ENCODE peak calls at places on chromosomes 13 and 19, in ten cellular contexts. D is HTR-8/SVneo; A is activated CD4-positive, CD25-positive, alpha-beta regulatory T cell; V is activated naive CD8-positive, alpha-beta T cell treated with anti-CD3 and anti-CD28 coated beads, Interleukin-2, amount 50 U/mL, for 24 hours; C is heart right ventricle; N is kidney epithelial cell; K is anterior cingulate cortex; U is T follicular helper cell; E is caudate nucleus; Q is AG08396. F is an unnamed sample.

GRCh38 chr19:19280561-19280960 is 7.5 kb upstream of the TM6SF2 start:
- DNase-seq in D (no peak), A (no peak), V (no peak), C (no peak), N (peak), K (peak), U (no peak), E (peak), Q (no peak), F (no peak)

GRCh38 chr19:17811103-17811502 is 10.2 kb downstream of the INSL3 start:
- DNase-seq in D (no peak), A (no peak), V (no peak), C (no peak), N (no peak), K (no peak), U (no peak), E (no peak), Q (no peak), F (no peak)

GRCh38 chr19:6761053-6761676 is 6.1 kb downstream of the SH2D3A start:
- DNase-seq in D (no peak), A (no peak), V (peak), C (no peak), N (no peak), K (no peak), U (no peak), E (no peak), Q (peak), F (no peak)

GRCh38 chr19:49556412-49557398 is 23.7 kb downstream of the NOSIP start:
- DNase-seq in D (no peak), A (no peak), V (peak), C (no peak), N (no peak), K (no peak), U (no peak), E (no peak), Q (no peak), F (no peak)

GRCh38 chr13:27658569-27658968 is 36.9 kb downstream of the POLR1D start:
- DNase-seq in D (peak), A (no peak), V (no peak), C (no peak), N (no peak), K (no peak), U (no peak), E (no peak), Q (no peak), F (no peak)

GRCh38 chr13:40115456-40115855 is 460.0 kb downstream of the COG6 start:
- DNase-seq in D (no peak), A (no peak), V (no peak), C (no peak), N (no peak), K (no peak), U (no peak), E (no peak), Q (no peak), F (no peak)

GRCh38 chr19:8021374-8021773 is 15.9 kb upstream of the ELAVL1 start:
- DNase-seq in D (no peak), A (no peak), V (no peak), C (no peak), N (no peak), K (no peak), U (no peak), E (no peak), Q (no peak), F (no peak)

GRCh38 chr19:29538651-29539050 is 12.9 kb downstream of the VSTM2B start:
- DNase-seq in D (no peak), A (no peak), V (no peak), C (no peak), N (no peak), K (no peak), U (no peak), E (no peak), Q (no peak), F (no peak)

GRCh38 chr13:70171151-70171550 is 62.9 kb upstream of the KLHL1 start:
- DNase-seq in D (no peak), A (no peak), V (no peak), C (no peak), N (no peak), K (no peak), U (no peak), E (no peak), Q (no peak), F (no peak)

GRCh38 chr13:33509642-33510229 is 224.2 kb upstream of the STARD13 start:
- DNase-seq in D (no peak), A (no peak), V (no peak), C (peak), N (no peak), K (no peak), U (no peak), E (no peak), Q (no peak), F (no peak)

GRCh38 chr13:104750377-104750776 is 1684.2 kb upstream of the SLC10A2 start:
- DNase-seq in D (no peak), A (no peak), V (no peak), C (no peak), N (peak), K (no peak), U (no peak), E (no peak), Q (no peak), F (no peak)

GRCh38 chr13:110238795-110239194 is 68.2 kb downstream of the COL4A1 start:
- DNase-seq in D (no peak), A (no peak), V (no peak), C (peak), N (no peak), K (no peak), U (no peak), E (no peak), Q (no peak), F (no peak)